ENCODE peak calls at places on chromosome 2, in four cellular contexts. X is SK-N-SH, W is HepG2, K is K562. G is an unnamed sample.

GRCh38 chr2:151973901-151974199 is 125.0 kb downstream of the CACNB4 start:
- DNase-seq in K (no peak), W (peak), X (peak), G (no peak)

GRCh38 chr2:2886934-2887333 is 490.7 kb downstream of the EIPR1 start:
- DNase-seq in K (no peak), W (no peak), X (no peak), G (no peak)

GRCh38 chr2:47695800-47696477 is 87.0 kb upstream of the MSH6 start:
- DNase-seq in K (no peak), X (no peak), W (no peak), G (no peak)

GRCh38 chr2:109351164-109351756 is 222.3 kb downstream of the SH3RF3 start:
- DNase-seq in W (no peak), X (no peak), K (no peak), G (no peak)

GRCh38 chr2:190327995-190328394 is 8.4 kb upstream of the HIBCH start:
- DNase-seq in K (no peak), X (no peak), W (no peak), G (no peak)

GRCh38 chr2:236833501-236834186 is 252.0 kb upstream of the COPS8 start:
- DNase-seq in K (no peak), X (no peak), W (no peak), G (no peak)

GRCh38 chr2:10215393-10215935 is 87.2 kb upstream of the HPCAL1 start:
- DNase-seq in X (no peak), K (no peak), W (no peak), G (no peak)

GRCh38 chr2:64165696-64166095 is 21.5 kb upstream of the PELI1 start:
- DNase-seq in X (no peak), W (no peak), K (no peak), G (no peak)

GRCh38 chr2:106975641-106976040 is 89.7 kb upstream of the ST6GAL2 start:
- DNase-seq in W (no peak), X (no peak), K (no peak), G (no peak)

GRCh38 chr2:42895134-42895795 is 102.9 kb upstream of the HAAO start:
- DNase-seq in K (no peak), X (no peak), W (no peak), G (no peak)

GRCh38 chr2:84435331-84436081 is 23.6 kb downstream of the SUCLG1 start:
- DNase-seq in X (no peak), W (no peak), K (no peak), G (no peak)

GRCh38 chr2:221486106-221486505 is 86.0 kb downstream of the EPHA4 start:
- DNase-seq in W (no peak), K (no peak), X (no peak), G (no peak)

GRCh38 chr2:98912957-98913915 is 22.8 kb downstream of the CRACDL start:
- DNase-seq in W (no peak), K (no peak), X (no peak), G (no peak)

GRCh38 chr2:197081294-197081693 is 154.8 kb upstream of the PGAP1 start:
- DNase-seq in W (no peak), X (no peak), K (no peak), G (no peak)

GRCh38 chr2:77095096-77095495 is 427.1 kb downstream of the LRRTM4 start:
- DNase-seq in X (no peak), W (no peak), K (no peak), G (no peak)

GRCh38 chr2:66602341-66602740 is 167.4 kb downstream of the MEIS1 start:
- DNase-seq in W (no peak), X (no peak), K (no peak), G (no peak)

GRCh38 chr2:232291343-232291742 is 87.2 kb upstream of the ALPP start:
- DNase-seq in W (no peak), K (no peak), X (no peak), G (no peak)

GRCh38 chr2:58614259-58614658 is 373.1 kb upstream of the FANCL start:
- DNase-seq in X (no peak), K (no peak), W (no peak), G (no peak)

GRCh38 chr2:120776649-120777048 is 41.0 kb downstream of the GLI2 start:
- DNase-seq in X (no peak), K (no peak), W (no peak), G (no peak)

GRCh38 chr2:14079576-14079975 is 552.9 kb upstream of the LRATD1 start:
- DNase-seq in W (no peak), K (no peak), X (no peak), G (no peak)

GRCh38 chr2:118994172-118994700 is 52.2 kb downstream of the MARCO start:
- DNase-seq in W (no peak), K (no peak), X (no peak), G (no peak)

GRCh38 chr2:224982226-224982625 is 60.0 kb downstream of the DOCK10 start:
- DNase-seq in W (no peak), X (peak), K (no peak), G (no peak)

GRCh38 chr2:174499365-174499764 is 12.5 kb upstream of the GPR155 start:
- DNase-seq in W (no peak), K (no peak), X (no peak), G (no peak)

GRCh38 chr2:217372794-217373193 is 512.9 kb upstream of the TNP1 start:
- DNase-seq in W (no peak), X (peak), K (no peak), G (no peak)

GRCh38 chr2:143690204-143690603 is 561.0 kb downstream of the ARHGAP15 start:
- DNase-seq in W (no peak), X (no peak), K (no peak), G (no peak)

GRCh38 chr2:69779258-69779989 is 37.5 kb downstream of the ANXA4 start:
- DNase-seq in K (peak), W (peak), X (no peak), G (no peak)

GRCh38 chr2:30267576-30267975 is 36.2 kb downstream of the LBH start:
- DNase-seq in K (no peak), W (no peak), X (no peak), G (no peak)

GRCh38 chr2:107669335-107669734 is 157.4 kb upstream of the RGPD4 start:
- DNase-seq in K (no peak), X (peak), W (no peak), G (no peak)

GRCh38 chr2:178152033-178152432 is 39.8 kb downstream of the RBM45 start:
- DNase-seq in X (no peak), K (no peak), W (peak), G (no peak)

GRCh38 chr2:74146929-74147728 is 583 bp downstream of the BOLA3 start:
- DNase-seq in X (no peak), W (peak), K (no peak), G (no peak)

GRCh38 chr2:119827866-119828507 is 68.3 kb downstream of the PTPN4 start:
- DNase-seq in K (no peak), W (no peak), X (no peak), G (no peak)

GRCh38 chr2:127630409-127631183 is 15.4 kb upstream of the GPR17 start:
- DNase-seq in W (no peak), K (no peak), X (no peak), G (no peak)

GRCh38 chr2:36967236-36967876 is 1.0 kb upstream of the STRN start:
- DNase-seq in X (peak), W (peak), K (no peak), G (no peak)

GRCh38 chr2:25473758-25474335 is 132.1 kb upstream of the DNMT3A start:
- DNase-seq in K (no peak), W (no peak), X (peak), G (no peak)

GRCh38 chr2:67828066-67828465 is 234.7 kb downstream of the C1D start:
- DNase-seq in X (no peak), W (no peak), K (no peak), G (no peak)

GRCh38 chr2:53450885-53451284 is 316.7 kb upstream of the CHAC2 start:
- DNase-seq in K (no peak), X (no peak), W (no peak), G (no peak)

GRCh38 chr2:100416939-100417744 is at the start of gene CHST10:
- DNase-seq in K (peak), X (peak), W (peak), G (no peak)

GRCh38 chr2:129708221-129708967 is 271.1 kb upstream of the RAB6C start:
- DNase-seq in W (no peak), K (peak), X (no peak), G (no peak)
- TF ChIP-seq EP300 in W (no peak), K (no peak), X (no peak), G (no peak)

GRCh38 chr2:233480490-233481202 is 85.9 kb downstream of the USP40 start:
- DNase-seq in K (no peak), X (no peak), W (peak), G (no peak)
- TF ChIP-seq NFIC in K (no peak), X (no peak), W (no peak), G (no peak)

GRCh38 chr2:122261923-122262322 is 506.5 kb downstream of the TSN start:
- DNase-seq in X (no peak), W (no peak), K (no peak), G (no peak)

GRCh38 chr2:122251153-122251552 is 495.7 kb downstream of the TSN start:
- DNase-seq in W (no peak), X (no peak), K (no peak), G (no peak)

DNA sequence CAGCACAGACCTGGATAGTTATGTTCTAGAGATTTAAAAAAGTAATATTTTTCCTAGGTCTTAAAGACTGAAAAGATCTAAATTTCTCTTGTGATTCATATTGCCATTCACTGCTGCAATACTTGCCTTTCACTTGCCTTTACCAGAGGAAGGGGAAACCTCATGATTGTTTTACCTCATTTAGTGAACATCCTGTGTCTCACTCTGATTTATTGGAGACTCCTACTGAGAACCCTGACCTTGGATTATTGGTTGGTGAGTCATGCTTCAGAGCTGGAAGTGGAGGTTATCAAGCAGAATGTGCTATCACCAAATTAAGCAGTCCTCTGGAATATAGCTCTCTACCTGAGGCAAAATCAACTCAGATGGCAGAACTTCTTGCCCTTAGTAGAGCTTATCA is 500.5 kb downstream of the TSN start:
- DNase-seq in W (no peak), K (no peak), X (no peak), G (no peak)
- TF ChIP-seq EP300 in W (no peak), K (no peak), X (no peak), G (no peak)

GRCh38 chr2:227460079-227460485 is 11.9 kb upstream of the AGFG1 start:
- DNase-seq in K (no peak), W (no peak), X (no peak), G (no peak)
- TF ChIP-seq NFIC in K (no peak), W (no peak), X (peak), G (peak)

GRCh38 chr2:122563781-122564180 is 808.3 kb downstream of the TSN start:
- DNase-seq in X (no peak), K (no peak), W (no peak), G (no peak)

GRCh38 chr2:122564843-122565242 is 809.4 kb downstream of the TSN start:
- DNase-seq in X (no peak), W (no peak), K (no peak), G (no peak)

GRCh38 chr2:122570641-122571040 is 815.2 kb downstream of the TSN start:
- DNase-seq in K (no peak), X (no peak), W (no peak), G (no peak)

DNA sequence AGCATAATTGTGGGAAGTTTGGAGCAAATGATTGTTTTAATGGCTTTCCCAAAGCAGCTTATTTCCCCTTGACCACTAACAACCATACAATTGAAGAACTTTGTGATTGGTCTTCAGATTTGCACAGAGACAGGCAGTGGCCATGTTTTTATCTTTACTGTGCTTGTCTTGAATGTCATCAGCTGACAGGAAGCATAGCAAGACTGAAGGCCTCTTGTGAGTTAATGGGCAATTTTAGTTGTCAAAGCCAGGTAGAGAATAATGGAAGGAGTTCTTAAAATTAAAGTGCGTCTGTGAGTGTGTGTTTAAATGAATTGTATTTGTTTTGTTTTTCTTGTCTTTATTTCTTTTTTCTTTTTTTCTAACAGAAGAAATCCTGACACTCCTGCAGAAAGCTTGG is 809.9 kb downstream of the TSN start:
- DNase-seq in K (no peak), W (no peak), X (no peak), G (no peak)
- TF ChIP-seq EP300 in K (no peak), W (no peak), X (no peak), G (no peak)

GRCh38 chr2:86296947-86297346 is 40.5 kb downstream of the REEP1 start:
- DNase-seq in X (no peak), W (no peak), K (no peak), G (no peak)
- TF ChIP-seq NFIC in X (no peak), W (no peak), K (no peak), G (no peak)

GRCh38 chr2:7237476-7237875 is 320.3 kb downstream of the RNF144A start:
- DNase-seq in W (no peak), X (no peak), K (no peak), G (no peak)
- TF ChIP-seq EP300 in W (no peak), X (no peak), K (no peak), G (no peak)

GRCh38 chr2:233421091-233421816 is 67.0 kb downstream of the DGKD start:
- DNase-seq in W (no peak), X (no peak), K (no peak), G (no peak)
- TF ChIP-seq NFIC in W (no peak), X (no peak), K (no peak), G (no peak)